ENCODE peak calls at places on chromosomes 5 and 9, in four cellular contexts. R, U, E and C are unnamed samples.

GRCh38 chr9:106880863-106881262 is 17.9 kb downstream of the ZNF462 start:
- DNase-seq in R (no peak), U (no peak), E (no peak), C (no peak)

GRCh38 chr5:72248352-72249032 is 71.5 kb downstream of the MRPS27 start:
- DNase-seq in U (no peak), E (no peak), R (peak; percentile 61), C (peak; percentile 79)

GRCh38 chr5:122192883-122193496 is 63.6 kb downstream of the ZNF474 start:
- DNase-seq in R (peak; percentile 75), U (no peak), E (peak; percentile 46), C (peak; percentile 58)

GRCh38 chr5:912356-913091 is 19.8 kb downstream of the TRIP13 start:
- DNase-seq in E (peak; percentile 15), U (no peak), R (peak; percentile 70), C (no peak)

GRCh38 chr5:110335361-110336046 is 391.0 kb downstream of the TMEM232 start:
- DNase-seq in E (no peak), R (no peak), U (no peak), C (no peak)

GRCh38 chr5:169004551-169004950 is 296.4 kb downstream of the SLIT3 start:
- DNase-seq in E (no peak), U (no peak), R (peak; percentile 68), C (no peak)

GRCh38 chr5:166625210-166625865 is 1666.1 kb upstream of the WWC1 start:
- DNase-seq in E (no peak), R (peak; percentile 89), U (no peak), C (no peak)

GRCh38 chr9:98514841-98515240 is 193.9 kb downstream of the GABBR2 start:
- DNase-seq in R (no peak), E (no peak), U (no peak), C (no peak)

GRCh38 chr9:14236586-14236985 is 77.4 kb downstream of the NFIB start:
- DNase-seq in E (no peak), U (no peak), R (no peak), C (no peak)
- H3K4me1 ChIP-seq in E (no peaks in the 10 kb centered on the region), U (peaks cover 57% of the 10 kb centered on the region), R (peaks cover 19% of the 10 kb centered on the region), C (no peaks in the 10 kb centered on the region)

GRCh38 chr9:113851359-113851758 is 24.8 kb upstream of the ZNF618 start:
- DNase-seq in U (no peak), R (no peak), E (no peak), C (no peak)

GRCh38 chr9:113854310-113854709 is 21.8 kb upstream of the ZNF618 start:
- DNase-seq in R (peak; percentile 7), U (no peak), E (no peak), C (no peak)

GRCh38 chr9:113853333-113853732 is 22.8 kb upstream of the ZNF618 start:
- DNase-seq in E (peak; percentile 24), U (no peak), R (peak; percentile 72), C (no peak)

DNA sequence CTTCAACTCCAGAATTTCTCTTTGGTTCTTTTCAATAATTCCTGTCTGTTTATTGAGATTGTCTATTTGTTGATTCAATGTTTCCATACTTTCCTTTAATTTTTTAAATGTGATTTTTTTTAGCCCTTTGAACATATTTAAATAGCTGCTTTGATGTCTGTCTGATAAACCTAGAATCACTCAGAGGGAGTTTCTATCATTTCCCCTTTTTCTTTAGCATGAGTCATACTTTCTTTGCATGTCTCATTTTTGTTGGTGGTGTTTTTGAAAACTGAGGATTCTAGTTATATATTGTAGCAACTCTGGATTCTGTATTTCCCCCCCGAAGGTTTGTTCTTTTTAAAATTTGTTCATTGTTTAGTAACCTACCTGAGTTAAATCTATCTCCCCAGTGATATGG is 24.2 kb upstream of the ZNF618 start:
- DNase-seq in R (no peak), E (no peak), U (no peak), C (no peak)
- H3K4me1 ChIP-seq in R (no peaks in the 10 kb centered on the region), E (no peaks in the 10 kb centered on the region), U (no peaks in the 10 kb centered on the region), C (no peaks in the 10 kb centered on the region)

GRCh38 chr9:110940949-110941557 is 97.2 kb downstream of the LPAR1 start:
- DNase-seq in R (no peak), U (no peak), E (no peak), C (no peak)

GRCh38 chr9:110936252-110936651 is 102.0 kb downstream of the LPAR1 start:
- DNase-seq in R (no peak), U (no peak), E (no peak), C (no peak)

GRCh38 chr9:110939573-110939972 is 98.7 kb downstream of the LPAR1 start:
- DNase-seq in E (no peak), R (no peak), U (no peak), C (no peak)

GRCh38 chr9:110936719-110937452 is 101.4 kb downstream of the LPAR1 start:
- DNase-seq in E (no peak), R (no peak), U (no peak), C (no peak)

GRCh38 chr9:110939053-110939452 is 99.2 kb downstream of the LPAR1 start:
- DNase-seq in U (no peak), R (no peak), E (no peak), C (no peak)
- H3K4me1 ChIP-seq in U (peaks cover 61% of the 10 kb centered on the region), R (no peaks in the 10 kb centered on the region), E (no peaks in the 10 kb centered on the region), C (no peaks in the 10 kb centered on the region)

GRCh38 chr5:54544044-54544443 is 26.5 kb downstream of the SNX18 start:
- DNase-seq in E (no peak), U (no peak), R (no peak), C (no peak)
- H3K4me1 ChIP-seq in E (no peaks in the 10 kb centered on the region), U (peaks cover 41% of the 10 kb centered on the region), R (no peaks in the 10 kb centered on the region), C (no peaks in the 10 kb centered on the region)

GRCh38 chr5:160169326-160169725 is 50.1 kb upstream of the PWWP2A start:
- DNase-seq in U (no peak), E (no peak), R (no peak), C (peak; percentile 27)

GRCh38 chr5:160174290-160174689 is 55.0 kb upstream of the FABP6 start:
- DNase-seq in R (no peak), E (no peak), U (no peak), C (no peak)

GRCh38 chr5:160171656-160172055 is 52.4 kb upstream of the PWWP2A start:
- DNase-seq in E (no peak), U (no peak), R (no peak), C (no peak)

GRCh38 chr5:160175438-160176218 is 53.7 kb upstream of the FABP6 start:
- DNase-seq in R (no peak), U (no peak), E (no peak), C (peak; percentile 82)

GRCh38 chr5:160174780-160175437 is 54.4 kb upstream of the FABP6 start:
- DNase-seq in E (no peak), U (no peak), R (no peak), C (no peak)
- H3K4me1 ChIP-seq in E (no peaks in the 10 kb centered on the region), U (peaks cover 16% of the 10 kb centered on the region), R (no peaks in the 10 kb centered on the region), C (no peaks in the 10 kb centered on the region)